ENCODE peak calls at places on chromosomes 6 and 20, in nine cellular contexts. W, C, T, R, P, V, Q, F and I are unnamed samples.

GRCh38 chr6:35449287-35449881 is 2.8 kb upstream of the FANCE start:
- DNase-seq in W (no peak), C (no peak), T (no peak), R (peak), P (no peak), V (peak), Q (no peak), F (no peak), I (peak)

GRCh38 chr6:34248198-34248726 is 544 bp downstream of the SMIM29 start:
- DNase-seq in W (no peak), C (peak), T (peak), R (peak), P (peak), V (peak), Q (peak), F (peak), I (peak)

GRCh38 chr6:33607784-33608161 is 13.3 kb upstream of the ITPR3 start:
- DNase-seq in W (peak), C (no peak), T (no peak), R (no peak), P (no peak), V (peak), Q (no peak), F (peak), I (peak)

GRCh38 chr20:32563311-32564272 is 21.5 kb downstream of the NOL4L start:
- DNase-seq in W (no peak), C (no peak), T (no peak), R (no peak), P (no peak), V (no peak), Q (no peak), F (no peak), I (no peak)

GRCh38 chr6:14770572-14770971 is 475.3 kb upstream of the JARID2 start:
- DNase-seq in W (no peak), C (no peak), T (no peak), R (no peak), P (no peak), V (no peak), Q (peak), F (no peak), I (no peak)

GRCh38 chr6:14746139-14746837 is 499.6 kb upstream of the JARID2 start:
- DNase-seq in W (no peak), C (no peak), T (no peak), R (no peak), P (no peak), V (no peak), Q (no peak), F (no peak), I (no peak)

GRCh38 chr20:8812818-8813217 is 256.1 kb upstream of the PLCB4 start:
- DNase-seq in W (no peak), C (peak), T (no peak), R (peak), P (no peak), V (no peak), Q (peak), F (no peak), I (no peak)

GRCh38 chr6:154605207-154605877 is 94.9 kb upstream of the CNKSR3 start:
- DNase-seq in W (no peak), C (no peak), T (no peak), R (no peak), P (no peak), V (no peak), Q (no peak), F (no peak), I (no peak)

DNA sequence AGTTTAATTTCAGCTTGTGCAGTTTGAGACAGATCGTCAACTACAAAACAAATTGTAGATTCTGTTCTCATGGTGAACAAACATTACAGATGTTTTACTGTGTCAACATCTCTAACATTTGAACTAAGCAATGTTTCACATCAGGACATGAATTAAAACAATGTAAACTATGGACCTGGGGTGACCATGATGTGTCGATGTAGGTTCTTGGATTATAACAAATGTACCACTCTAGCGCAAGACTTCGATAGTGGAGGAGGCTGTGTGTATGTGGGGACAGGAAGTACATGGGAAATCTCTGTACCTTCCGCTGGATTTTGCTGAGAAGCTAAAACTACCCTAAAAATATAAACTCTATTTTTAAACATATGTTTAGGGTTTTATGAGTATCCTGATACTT is 17.1 kb downstream of the HIVEP2 start:
- DNase-seq in W (no peak), C (no peak), T (no peak), R (no peak), P (no peak), V (no peak), Q (no peak), F (no peak), I (no peak)
- TF ChIP-seq POLR2A in W (no peak), C (no peak), T (no peak), R (no peak), P (no peak), V (no peak), Q (no peak), F (no peak), I (no peak)

DNA sequence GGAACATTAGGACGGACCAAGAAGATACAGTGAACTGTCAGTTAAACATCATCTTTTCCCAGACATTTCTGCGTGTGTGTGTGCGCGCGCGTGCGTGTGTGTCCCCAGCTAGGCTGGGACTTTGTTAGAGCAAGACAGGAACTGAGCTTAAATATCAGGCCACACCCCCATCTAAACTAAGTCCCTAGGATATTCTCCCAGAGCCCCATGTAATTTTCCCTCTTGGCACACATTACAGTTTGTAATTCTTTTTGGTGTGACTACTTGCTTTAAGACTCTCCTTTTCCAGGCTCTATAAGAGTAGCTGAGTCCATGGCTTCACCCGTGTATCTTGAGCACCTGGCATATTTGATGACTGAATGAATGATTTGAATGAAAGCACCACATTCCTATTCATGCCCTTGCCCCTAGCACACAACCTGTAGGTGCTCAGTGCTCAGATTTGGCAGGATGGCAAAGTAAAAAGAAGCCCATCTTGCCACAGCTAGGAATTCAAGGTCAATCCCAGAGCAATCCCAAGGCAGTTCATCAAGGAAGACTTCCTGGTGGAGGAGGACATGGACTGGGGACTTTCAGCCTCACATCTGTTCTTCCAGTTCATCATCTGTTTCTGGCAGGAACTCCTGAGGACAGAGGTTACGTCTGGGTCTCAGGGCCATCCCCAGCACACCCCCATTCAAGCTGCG is 69.2 kb downstream of the MRPL14 start:
- DNase-seq in W (no peak), C (no peak), T (no peak), R (no peak), P (no peak), V (no peak), Q (no peak), F (no peak), I (no peak)
- TF ChIP-seq POLR2A in W (no peak), C (no peak), T (no peak), R (no peak), P (no peak), V (no peak), Q (no peak), F (no peak), I (no peak)

DNA sequence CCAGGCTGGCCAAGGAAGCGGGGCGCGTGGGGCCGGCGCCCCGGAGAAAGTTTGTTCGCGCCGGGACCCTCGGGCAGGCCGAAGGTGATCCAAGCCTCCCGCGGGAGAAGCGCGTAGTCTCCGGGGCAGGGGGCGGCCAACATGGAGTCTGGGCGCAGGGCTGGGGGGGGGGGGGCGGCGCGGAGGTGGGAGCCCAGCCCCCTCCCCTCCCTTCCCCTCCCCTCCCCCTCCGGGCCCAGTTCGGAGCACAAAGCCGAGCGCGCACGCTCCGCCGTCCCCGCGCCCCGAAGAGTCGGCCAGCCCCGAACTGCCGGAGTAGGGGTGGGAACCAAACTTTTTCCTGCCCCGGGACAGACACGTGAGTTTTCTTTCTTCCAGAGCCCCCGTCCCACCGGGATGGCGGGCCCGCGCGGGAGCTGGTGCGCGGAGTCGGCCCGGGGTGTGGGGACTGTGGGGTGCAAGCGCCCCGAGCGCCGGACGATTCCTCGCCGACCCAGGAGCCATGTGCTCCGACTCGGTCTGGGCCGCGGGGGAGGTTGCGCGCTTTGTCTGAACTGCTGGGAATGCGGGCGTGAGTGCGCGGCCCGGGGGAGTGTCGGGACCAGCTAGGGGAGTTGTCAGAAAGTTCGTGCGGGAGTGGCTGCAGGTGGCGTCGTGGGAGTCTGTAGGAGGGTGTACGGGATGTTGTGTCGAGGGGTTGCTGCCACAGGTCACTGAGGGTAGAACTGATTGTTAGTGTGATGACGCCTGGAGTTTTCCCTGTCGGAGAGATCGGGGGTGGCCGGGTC is 1.1 kb downstream of the TGIF2 start:
- DNase-seq in W (no peak), C (peak), T (peak), R (peak), P (peak), V (peak), Q (peak), F (peak), I (peak)
- TF ChIP-seq POLR2A in W (no peak), C (no peak), T (no peak), R (no peak), P (peak), V (no peak), Q (no peak), F (no peak), I (no peak)

GRCh38 chr20:45419188-45420091 is 3.5 kb downstream of the PIGT start:
- DNase-seq in W (no peak), C (peak), T (peak), R (peak), P (peak), V (no peak), Q (peak), F (no peak), I (peak)

GRCh38 chr20:45412653-45413052 is 3.3 kb upstream of the PIGT start:
- DNase-seq in W (no peak), C (no peak), T (no peak), R (no peak), P (no peak), V (no peak), Q (no peak), F (no peak), I (no peak)

GRCh38 chr20:45413479-45413878 is 2.5 kb upstream of the PIGT start:
- DNase-seq in W (no peak), C (no peak), T (no peak), R (no peak), P (no peak), V (no peak), Q (no peak), F (no peak), I (no peak)

GRCh38 chr20:45416917-45417316 is 976 bp downstream of the PIGT start:
- DNase-seq in W (no peak), C (no peak), T (no peak), R (no peak), P (no peak), V (no peak), Q (no peak), F (no peak), I (no peak)

DNA sequence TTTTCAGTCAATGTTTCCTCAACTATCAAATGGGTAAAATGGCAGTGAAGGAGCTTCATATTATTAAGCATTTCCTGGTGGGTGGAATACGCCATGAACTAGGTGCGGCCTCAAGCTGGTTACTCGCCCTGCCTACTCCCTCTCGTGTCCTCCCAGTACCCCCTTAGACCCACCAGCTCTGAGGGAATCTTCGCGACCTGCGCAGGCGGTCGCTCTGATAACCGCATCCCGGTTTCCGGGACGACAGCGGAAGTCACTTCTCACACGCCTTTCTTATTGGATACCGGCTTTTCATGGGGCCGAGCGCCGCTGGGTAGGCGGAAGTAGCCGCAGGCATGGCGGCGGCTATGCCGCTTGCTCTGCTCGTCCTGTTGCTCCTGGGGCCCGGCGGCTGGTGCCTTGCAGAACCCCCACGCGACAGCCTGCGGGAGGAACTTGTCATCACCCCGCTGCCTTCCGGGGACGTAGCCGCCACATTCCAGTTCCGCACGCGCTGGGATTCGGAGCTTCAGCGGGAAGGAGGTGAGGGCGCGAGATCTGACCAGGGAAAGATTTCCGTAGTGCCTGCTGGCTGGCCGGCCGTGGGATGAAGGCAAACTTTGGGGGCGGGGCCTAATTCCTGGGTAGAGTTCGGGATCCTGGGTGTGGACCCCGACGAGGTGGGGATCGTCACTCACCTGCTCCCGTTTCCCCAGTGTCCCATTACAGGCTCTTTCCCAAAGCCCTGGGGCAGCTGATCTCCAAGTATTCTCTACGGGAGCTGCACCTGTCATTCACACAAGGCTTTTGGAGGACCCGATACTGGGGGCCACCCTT is at the start of gene PIGT:
- DNase-seq in W (peak), C (peak), T (peak), R (peak), P (peak), V (peak), Q (peak), F (peak), I (peak)
- TF ChIP-seq POLR2A in W (no peak), C (peak), T (peak), R (peak), P (peak), V (peak), Q (peak), F (peak), I (peak)

GRCh38 chr6:44041461-44042260 is 85.6 kb downstream of the MRPL14 start:
- DNase-seq in W (peak), C (peak), T (peak), R (peak), P (peak), V (no peak), Q (no peak), F (peak), I (no peak)
- TF ChIP-seq POLR2A in W (peak), C (no peak), T (no peak), R (no peak), P (no peak), V (no peak), Q (no peak), F (no peak), I (no peak)

DNA sequence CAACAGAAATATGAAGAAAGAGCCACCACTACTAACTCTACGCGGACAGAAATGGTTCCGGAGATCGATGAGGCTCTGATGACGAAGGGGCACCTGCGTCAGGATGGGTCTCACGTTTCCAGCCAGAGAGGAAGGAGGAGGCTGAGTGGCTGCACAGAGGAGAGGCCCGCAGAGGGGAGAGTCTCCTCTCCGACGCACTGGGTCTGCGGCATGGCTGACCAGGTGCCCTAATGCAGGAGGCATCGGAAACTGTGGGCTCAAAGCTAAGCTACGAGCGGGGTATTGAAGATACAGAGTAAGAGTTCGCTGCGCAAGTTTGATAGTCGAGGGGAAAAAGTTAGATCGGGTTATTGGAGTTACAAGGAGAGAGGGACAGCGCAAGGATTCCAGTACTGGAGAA is 69.9 kb downstream of the TTLL2 start:
- DNase-seq in W (no peak), C (no peak), T (no peak), R (no peak), P (no peak), V (no peak), Q (no peak), F (peak), I (no peak)
- TF ChIP-seq POLR2A in W (no peak), C (no peak), T (no peak), R (no peak), P (no peak), V (no peak), Q (no peak), F (no peak), I (no peak)

DNA sequence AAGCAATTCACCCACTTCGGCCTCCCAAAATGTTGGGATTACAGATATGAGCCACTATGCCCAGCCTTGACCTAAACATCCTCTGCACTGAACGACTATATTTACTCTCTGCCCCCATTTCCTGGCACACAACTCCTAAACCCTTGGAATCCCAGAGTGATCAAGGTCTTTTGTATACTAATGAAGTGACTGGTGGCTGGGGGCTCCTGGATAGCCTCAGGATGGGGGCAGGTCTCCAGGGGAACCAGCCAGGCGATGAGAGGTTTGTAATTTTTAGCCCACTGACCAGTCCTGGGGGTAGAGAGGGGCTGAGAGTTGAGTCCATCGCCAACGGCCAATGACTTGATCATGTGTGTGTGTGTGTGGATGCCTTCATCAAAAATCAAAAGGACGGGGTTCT is 71.1 kb downstream of the FAM50B start:
- DNase-seq in W (no peak), C (no peak), T (no peak), R (no peak), P (no peak), V (no peak), Q (no peak), F (no peak), I (no peak)
- TF ChIP-seq POLR2A in W (no peak), C (no peak), T (no peak), R (no peak), P (no peak), V (no peak), Q (no peak), F (no peak), I (no peak)

GRCh38 chr20:63736893-63737689 is 627 bp downstream of the LIME1 start:
- DNase-seq in W (no peak), C (peak), T (no peak), R (peak), P (peak), V (no peak), Q (peak), F (peak), I (no peak)

GRCh38 chr20:63734111-63734945 is 2.1 kb upstream of the LIME1 start:
- DNase-seq in W (no peak), C (peak), T (no peak), R (no peak), P (peak), V (no peak), Q (no peak), F (no peak), I (no peak)

GRCh38 chr20:63737690-63737939 is 1.2 kb downstream of the LIME1 start:
- DNase-seq in W (no peak), C (no peak), T (no peak), R (no peak), P (no peak), V (no peak), Q (no peak), F (no peak), I (no peak)

GRCh38 chr20:63734946-63735858 is 1.3 kb upstream of the LIME1 start:
- DNase-seq in W (no peak), C (peak), T (no peak), R (peak), P (peak), V (no peak), Q (no peak), F (peak), I (no peak)

GRCh38 chr20:63735859-63736718 is at the start of gene LIME1:
- DNase-seq in W (no peak), C (peak), T (no peak), R (peak), P (peak), V (no peak), Q (peak), F (peak), I (peak)
- TF ChIP-seq POLR2A in W (no peak), C (no peak), T (no peak), R (no peak), P (no peak), V (no peak), Q (no peak), F (no peak), I (no peak)